ENCODE peak calls at places on chromosome 17, in four cellular contexts. One of them, this sample, is unnamed.
A peak's percentile ranks its signal among the peaks of the same experiment; 100 is the strongest.

GRCh38 chr17:42183741-42184711 is 1.2 kb downstream of the HCRT start:
- DNase-seq in T-cell: peak; percentile 48
- DNase-seq in esophagus muscularis mucosa: no peak
- DNase-seq in NCI-H1436 treated with DMSO at 0.1 percent for 48 hours: peak; percentile 3
- DNase-seq in this sample: peak; percentile 80

GRCh38 chr17:74633261-74633783 is 9.8 kb upstream of the CD300E start:
- DNase-seq in T-cell: no peak
- DNase-seq in esophagus muscularis mucosa: no peak
- DNase-seq in NCI-H1436 treated with DMSO at 0.1 percent for 48 hours: no peak
- DNase-seq in this sample: no peak

GRCh38 chr17:32487460-32488176 is 825 bp downstream of the CDK5R1 start:
- DNase-seq in T-cell: no peak
- DNase-seq in esophagus muscularis mucosa: no peak
- DNase-seq in NCI-H1436 treated with DMSO at 0.1 percent for 48 hours: no peak
- DNase-seq in this sample: no peak

GRCh38 chr17:38561416-38562214 is 44.1 kb downstream of the SRCIN1 start:
- DNase-seq in T-cell: no peak
- DNase-seq in esophagus muscularis mucosa: no peak
- DNase-seq in NCI-H1436 treated with DMSO at 0.1 percent for 48 hours: no peak
- DNase-seq in this sample: no peak

GRCh38 chr17:34081269-34081668 is 173.8 kb upstream of the CCL2 start:
- DNase-seq in T-cell: no peak
- DNase-seq in esophagus muscularis mucosa: peak; percentile 3
- DNase-seq in NCI-H1436 treated with DMSO at 0.1 percent for 48 hours: no peak
- DNase-seq in this sample: peak; percentile 2

GRCh38 chr17:56108811-56109284 is 44.4 kb upstream of the ANKFN1 start:
- DNase-seq in T-cell: no peak
- DNase-seq in esophagus muscularis mucosa: no peak
- DNase-seq in NCI-H1436 treated with DMSO at 0.1 percent for 48 hours: no peak
- DNase-seq in this sample: no peak

GRCh38 chr17:59844884-59845594 is 47.7 kb downstream of the TUBD1 start:
- DNase-seq in T-cell: no peak
- DNase-seq in esophagus muscularis mucosa: no peak
- DNase-seq in NCI-H1436 treated with DMSO at 0.1 percent for 48 hours: no peak
- DNase-seq in this sample: no peak

GRCh38 chr17:21495281-21495680 is 119.1 kb downstream of the KCNJ12 start:
- DNase-seq in T-cell: no peak
- DNase-seq in esophagus muscularis mucosa: no peak
- DNase-seq in NCI-H1436 treated with DMSO at 0.1 percent for 48 hours: no peak
- DNase-seq in this sample: no peak

GRCh38 chr17:48564200-48565023 is 13.7 kb downstream of the HOXB4 start:
- DNase-seq in T-cell: no peak
- DNase-seq in esophagus muscularis mucosa: no peak
- DNase-seq in NCI-H1436 treated with DMSO at 0.1 percent for 48 hours: no peak
- DNase-seq in this sample: no peak

GRCh38 chr17:39920218-39921210 is 2.1 kb upstream of the GSDMB start:
- DNase-seq in T-cell: peak; percentile 33
- DNase-seq in esophagus muscularis mucosa: no peak
- DNase-seq in NCI-H1436 treated with DMSO at 0.1 percent for 48 hours: no peak
- DNase-seq in this sample: no peak

GRCh38 chr17:27872776-27873175 is 20.4 kb downstream of the LYRM9 start:
- DNase-seq in T-cell: no peak
- DNase-seq in esophagus muscularis mucosa: no peak
- DNase-seq in NCI-H1436 treated with DMSO at 0.1 percent for 48 hours: no peak
- DNase-seq in this sample: no peak